ENCODE peak calls at places on chromosomes 3 and 15, in seven cellular contexts. One of them, this sample, is unnamed.

GRCh38 chr3:157128771-157129671 is 30.9 kb downstream of the CCNL1 start:
- DNase-seq in NCI-H774: no peak
- DNase-seq in stimulated activated CD4-positive, alpha-beta T cell treated with anti-CD3 and anti-CD28 coated beads, Interleukin-15, amount 100 ng/mL, for 1 hour: peak
- DNase-seq in activated naive CD4-positive, alpha-beta T cell treated with anti-CD3 and anti-CD28 coated beads, Interleukin-2, amount 50 U/mL, for 16 hours: no peak
- DNase-seq in SK-N-SH: no peak
- DNase-seq in A172: peak
- DNase-seq in hypothalamus: no peak
- DNase-seq in this sample: no peak

GRCh38 chr15:93027413-93027812 is 61.6 kb downstream of the RGMA start:
- DNase-seq in activated naive CD4-positive, alpha-beta T cell treated with anti-CD3 and anti-CD28 coated beads, Interleukin-2, amount 50 U/mL, for 16 hours: no peak
- DNase-seq in hypothalamus: no peak
- DNase-seq in A172: no peak
- DNase-seq in NCI-H774: no peak
- DNase-seq in stimulated activated CD4-positive, alpha-beta T cell treated with anti-CD3 and anti-CD28 coated beads, Interleukin-15, amount 100 ng/mL, for 1 hour: no peak
- DNase-seq in SK-N-SH: no peak
- DNase-seq in this sample: no peak

GRCh38 chr15:71600237-71600636 is 210.1 kb upstream of the NR2E3 start:
- DNase-seq in hypothalamus: no peak
- DNase-seq in A172: no peak
- DNase-seq in activated naive CD4-positive, alpha-beta T cell treated with anti-CD3 and anti-CD28 coated beads, Interleukin-2, amount 50 U/mL, for 16 hours: no peak
- DNase-seq in stimulated activated CD4-positive, alpha-beta T cell treated with anti-CD3 and anti-CD28 coated beads, Interleukin-15, amount 100 ng/mL, for 1 hour: no peak
- DNase-seq in NCI-H774: no peak
- DNase-seq in SK-N-SH: no peak
- DNase-seq in this sample: no peak

GRCh38 chr3:14425574-14426304 is 23.3 kb downstream of the SLC6A6 start:
- DNase-seq in NCI-H774: no peak
- DNase-seq in stimulated activated CD4-positive, alpha-beta T cell treated with anti-CD3 and anti-CD28 coated beads, Interleukin-15, amount 100 ng/mL, for 1 hour: no peak
- DNase-seq in A172: no peak
- DNase-seq in activated naive CD4-positive, alpha-beta T cell treated with anti-CD3 and anti-CD28 coated beads, Interleukin-2, amount 50 U/mL, for 16 hours: no peak
- DNase-seq in SK-N-SH: no peak
- DNase-seq in hypothalamus: no peak
- DNase-seq in this sample: no peak

GRCh38 chr15:82655606-82656005 is 8.4 kb upstream of the CPEB1 start:
- DNase-seq in NCI-H774: no peak
- DNase-seq in stimulated activated CD4-positive, alpha-beta T cell treated with anti-CD3 and anti-CD28 coated beads, Interleukin-15, amount 100 ng/mL, for 1 hour: no peak
- DNase-seq in SK-N-SH: no peak
- DNase-seq in A172: no peak
- DNase-seq in hypothalamus: no peak
- DNase-seq in activated naive CD4-positive, alpha-beta T cell treated with anti-CD3 and anti-CD28 coated beads, Interleukin-2, amount 50 U/mL, for 16 hours: no peak
- DNase-seq in this sample: no peak

GRCh38 chr3:44954962-44955361 is 21.0 kb downstream of the ZDHHC3 start:
- DNase-seq in SK-N-SH: no peak
- DNase-seq in A172: peak
- DNase-seq in NCI-H774: no peak
- DNase-seq in hypothalamus: no peak
- DNase-seq in stimulated activated CD4-positive, alpha-beta T cell treated with anti-CD3 and anti-CD28 coated beads, Interleukin-15, amount 100 ng/mL, for 1 hour: no peak
- DNase-seq in activated naive CD4-positive, alpha-beta T cell treated with anti-CD3 and anti-CD28 coated beads, Interleukin-2, amount 50 U/mL, for 16 hours: no peak
- DNase-seq in this sample: no peak

GRCh38 chr3:139797724-139798343 is 120.1 kb upstream of the NMNAT3 start:
- DNase-seq in activated naive CD4-positive, alpha-beta T cell treated with anti-CD3 and anti-CD28 coated beads, Interleukin-2, amount 50 U/mL, for 16 hours: no peak
- DNase-seq in SK-N-SH: no peak
- DNase-seq in A172: peak
- DNase-seq in NCI-H774: no peak
- DNase-seq in stimulated activated CD4-positive, alpha-beta T cell treated with anti-CD3 and anti-CD28 coated beads, Interleukin-15, amount 100 ng/mL, for 1 hour: no peak
- DNase-seq in hypothalamus: no peak
- DNase-seq in this sample: peak

GRCh38 chr15:36810656-36811449 is 231.4 kb downstream of the CDIN1 start:
- DNase-seq in stimulated activated CD4-positive, alpha-beta T cell treated with anti-CD3 and anti-CD28 coated beads, Interleukin-15, amount 100 ng/mL, for 1 hour: no peak
- DNase-seq in A172: no peak
- DNase-seq in NCI-H774: no peak
- DNase-seq in SK-N-SH: no peak
- DNase-seq in activated naive CD4-positive, alpha-beta T cell treated with anti-CD3 and anti-CD28 coated beads, Interleukin-2, amount 50 U/mL, for 16 hours: no peak
- DNase-seq in hypothalamus: no peak
- DNase-seq in this sample: peak

GRCh38 chr3:37571269-37571668 is 290.4 kb upstream of the CTDSPL start:
- DNase-seq in NCI-H774: no peak
- DNase-seq in activated naive CD4-positive, alpha-beta T cell treated with anti-CD3 and anti-CD28 coated beads, Interleukin-2, amount 50 U/mL, for 16 hours: no peak
- DNase-seq in stimulated activated CD4-positive, alpha-beta T cell treated with anti-CD3 and anti-CD28 coated beads, Interleukin-15, amount 100 ng/mL, for 1 hour: no peak
- DNase-seq in SK-N-SH: no peak
- DNase-seq in hypothalamus: no peak
- DNase-seq in A172: no peak
- DNase-seq in this sample: no peak

GRCh38 chr3:170802164-170803151 is 67.5 kb downstream of the RPL22L1 start:
- DNase-seq in hypothalamus: no peak
- DNase-seq in stimulated activated CD4-positive, alpha-beta T cell treated with anti-CD3 and anti-CD28 coated beads, Interleukin-15, amount 100 ng/mL, for 1 hour: no peak
- DNase-seq in NCI-H774: no peak
- DNase-seq in A172: peak
- DNase-seq in SK-N-SH: no peak
- DNase-seq in activated naive CD4-positive, alpha-beta T cell treated with anti-CD3 and anti-CD28 coated beads, Interleukin-2, amount 50 U/mL, for 16 hours: no peak
- DNase-seq in this sample: no peak

GRCh38 chr3:35088943-35089342 is 550.4 kb upstream of the ARPP21 start:
- DNase-seq in A172: no peak
- DNase-seq in stimulated activated CD4-positive, alpha-beta T cell treated with anti-CD3 and anti-CD28 coated beads, Interleukin-15, amount 100 ng/mL, for 1 hour: no peak
- DNase-seq in activated naive CD4-positive, alpha-beta T cell treated with anti-CD3 and anti-CD28 coated beads, Interleukin-2, amount 50 U/mL, for 16 hours: no peak
- DNase-seq in hypothalamus: no peak
- DNase-seq in SK-N-SH: no peak
- DNase-seq in NCI-H774: no peak
- DNase-seq in this sample: no peak

GRCh38 chr15:78061963-78062427 is 15.5 kb downstream of the TBC1D2B start:
- DNase-seq in NCI-H774: no peak
- DNase-seq in activated naive CD4-positive, alpha-beta T cell treated with anti-CD3 and anti-CD28 coated beads, Interleukin-2, amount 50 U/mL, for 16 hours: peak
- DNase-seq in hypothalamus: no peak
- DNase-seq in stimulated activated CD4-positive, alpha-beta T cell treated with anti-CD3 and anti-CD28 coated beads, Interleukin-15, amount 100 ng/mL, for 1 hour: no peak
- DNase-seq in A172: no peak
- DNase-seq in SK-N-SH: no peak
- DNase-seq in this sample: no peak

GRCh38 chr3:43512749-43513404 is 108.9 kb downstream of the ANO10 start:
- DNase-seq in A172: peak
- DNase-seq in hypothalamus: no peak
- DNase-seq in SK-N-SH: no peak
- DNase-seq in activated naive CD4-positive, alpha-beta T cell treated with anti-CD3 and anti-CD28 coated beads, Interleukin-2, amount 50 U/mL, for 16 hours: no peak
- DNase-seq in NCI-H774: no peak
- DNase-seq in stimulated activated CD4-positive, alpha-beta T cell treated with anti-CD3 and anti-CD28 coated beads, Interleukin-15, amount 100 ng/mL, for 1 hour: no peak
- DNase-seq in this sample: no peak

GRCh38 chr3:98172621-98173020 is 6.1 kb downstream of the OR5H15 start:
- DNase-seq in A172: peak
- DNase-seq in activated naive CD4-positive, alpha-beta T cell treated with anti-CD3 and anti-CD28 coated beads, Interleukin-2, amount 50 U/mL, for 16 hours: no peak
- DNase-seq in hypothalamus: no peak
- DNase-seq in SK-N-SH: no peak
- DNase-seq in NCI-H774: no peak
- DNase-seq in stimulated activated CD4-positive, alpha-beta T cell treated with anti-CD3 and anti-CD28 coated beads, Interleukin-15, amount 100 ng/mL, for 1 hour: no peak
- DNase-seq in this sample: no peak

GRCh38 chr3:147409143-147410121 is at the start of gene ZIC1:
- DNase-seq in A172: peak
- DNase-seq in hypothalamus: no peak
- DNase-seq in NCI-H774: no peak
- DNase-seq in activated naive CD4-positive, alpha-beta T cell treated with anti-CD3 and anti-CD28 coated beads, Interleukin-2, amount 50 U/mL, for 16 hours: no peak
- DNase-seq in SK-N-SH: peak
- DNase-seq in stimulated activated CD4-positive, alpha-beta T cell treated with anti-CD3 and anti-CD28 coated beads, Interleukin-15, amount 100 ng/mL, for 1 hour: no peak
- DNase-seq in this sample: peak

GRCh38 chr15:56038015-56038414 is 44.6 kb upstream of the NEDD4 start:
- DNase-seq in stimulated activated CD4-positive, alpha-beta T cell treated with anti-CD3 and anti-CD28 coated beads, Interleukin-15, amount 100 ng/mL, for 1 hour: no peak
- DNase-seq in A172: peak
- DNase-seq in NCI-H774: no peak
- DNase-seq in activated naive CD4-positive, alpha-beta T cell treated with anti-CD3 and anti-CD28 coated beads, Interleukin-2, amount 50 U/mL, for 16 hours: peak
- DNase-seq in SK-N-SH: no peak
- DNase-seq in hypothalamus: no peak
- DNase-seq in this sample: no peak

GRCh38 chr15:76945494-76945893 is 13.9 kb downstream of the RCN2 start:
- DNase-seq in NCI-H774: no peak
- DNase-seq in stimulated activated CD4-positive, alpha-beta T cell treated with anti-CD3 and anti-CD28 coated beads, Interleukin-15, amount 100 ng/mL, for 1 hour: no peak
- DNase-seq in hypothalamus: no peak
- DNase-seq in SK-N-SH: no peak
- DNase-seq in A172: no peak
- DNase-seq in activated naive CD4-positive, alpha-beta T cell treated with anti-CD3 and anti-CD28 coated beads, Interleukin-2, amount 50 U/mL, for 16 hours: no peak
- DNase-seq in this sample: no peak

GRCh38 chr3:188546835-188547670 is 393.1 kb downstream of the LPP start:
- DNase-seq in stimulated activated CD4-positive, alpha-beta T cell treated with anti-CD3 and anti-CD28 coated beads, Interleukin-15, amount 100 ng/mL, for 1 hour: no peak
- DNase-seq in hypothalamus: no peak
- DNase-seq in NCI-H774: no peak
- DNase-seq in activated naive CD4-positive, alpha-beta T cell treated with anti-CD3 and anti-CD28 coated beads, Interleukin-2, amount 50 U/mL, for 16 hours: no peak
- DNase-seq in A172: peak
- DNase-seq in SK-N-SH: no peak
- DNase-seq in this sample: no peak

GRCh38 chr15:36358094-36358961 is 221.1 kb upstream of the CDIN1 start:
- DNase-seq in hypothalamus: no peak
- DNase-seq in NCI-H774: no peak
- DNase-seq in A172: peak
- DNase-seq in SK-N-SH: no peak
- DNase-seq in stimulated activated CD4-positive, alpha-beta T cell treated with anti-CD3 and anti-CD28 coated beads, Interleukin-15, amount 100 ng/mL, for 1 hour: no peak
- DNase-seq in activated naive CD4-positive, alpha-beta T cell treated with anti-CD3 and anti-CD28 coated beads, Interleukin-2, amount 50 U/mL, for 16 hours: no peak
- DNase-seq in this sample: no peak

GRCh38 chr3:47780727-47781325 is 867 bp downstream of the SMARCC1 start:
- DNase-seq in stimulated activated CD4-positive, alpha-beta T cell treated with anti-CD3 and anti-CD28 coated beads, Interleukin-15, amount 100 ng/mL, for 1 hour: no peak
- DNase-seq in SK-N-SH: peak
- DNase-seq in hypothalamus: no peak
- DNase-seq in NCI-H774: peak
- DNase-seq in A172: peak
- DNase-seq in activated naive CD4-positive, alpha-beta T cell treated with anti-CD3 and anti-CD28 coated beads, Interleukin-2, amount 50 U/mL, for 16 hours: no peak
- DNase-seq in this sample: no peak

GRCh38 chr15:40793216-40793989 is 13.5 kb upstream of the ZFYVE19 start:
- DNase-seq in A172: peak
- DNase-seq in hypothalamus: no peak
- DNase-seq in NCI-H774: peak
- DNase-seq in activated naive CD4-positive, alpha-beta T cell treated with anti-CD3 and anti-CD28 coated beads, Interleukin-2, amount 50 U/mL, for 16 hours: no peak
- DNase-seq in stimulated activated CD4-positive, alpha-beta T cell treated with anti-CD3 and anti-CD28 coated beads, Interleukin-15, amount 100 ng/mL, for 1 hour: no peak
- DNase-seq in SK-N-SH: no peak
- DNase-seq in this sample: no peak

GRCh38 chr15:32889189-32889588 is 171.4 kb downstream of the GREM1 start:
- DNase-seq in NCI-H774: no peak
- DNase-seq in SK-N-SH: no peak
- DNase-seq in stimulated activated CD4-positive, alpha-beta T cell treated with anti-CD3 and anti-CD28 coated beads, Interleukin-15, amount 100 ng/mL, for 1 hour: no peak
- DNase-seq in hypothalamus: no peak
- DNase-seq in activated naive CD4-positive, alpha-beta T cell treated with anti-CD3 and anti-CD28 coated beads, Interleukin-2, amount 50 U/mL, for 16 hours: no peak
- DNase-seq in A172: no peak
- DNase-seq in this sample: no peak

GRCh38 chr3:55426486-55426885 is 60.6 kb downstream of the WNT5A start:
- DNase-seq in A172: no peak
- DNase-seq in NCI-H774: no peak
- DNase-seq in SK-N-SH: no peak
- DNase-seq in activated naive CD4-positive, alpha-beta T cell treated with anti-CD3 and anti-CD28 coated beads, Interleukin-2, amount 50 U/mL, for 16 hours: no peak
- DNase-seq in hypothalamus: no peak
- DNase-seq in stimulated activated CD4-positive, alpha-beta T cell treated with anti-CD3 and anti-CD28 coated beads, Interleukin-15, amount 100 ng/mL, for 1 hour: no peak
- DNase-seq in this sample: no peak

GRCh38 chr3:150581174-150581573 is 21.9 kb upstream of the SELENOT start:
- DNase-seq in SK-N-SH: no peak
- DNase-seq in A172: no peak
- DNase-seq in NCI-H774: no peak
- DNase-seq in activated naive CD4-positive, alpha-beta T cell treated with anti-CD3 and anti-CD28 coated beads, Interleukin-2, amount 50 U/mL, for 16 hours: no peak
- DNase-seq in stimulated activated CD4-positive, alpha-beta T cell treated with anti-CD3 and anti-CD28 coated beads, Interleukin-15, amount 100 ng/mL, for 1 hour: no peak
- DNase-seq in hypothalamus: no peak
- DNase-seq in this sample: no peak

GRCh38 chr15:58547628-58548307 is 116.0 kb downstream of the LIPC start:
- DNase-seq in activated naive CD4-positive, alpha-beta T cell treated with anti-CD3 and anti-CD28 coated beads, Interleukin-2, amount 50 U/mL, for 16 hours: no peak
- DNase-seq in NCI-H774: no peak
- DNase-seq in SK-N-SH: no peak
- DNase-seq in A172: peak
- DNase-seq in stimulated activated CD4-positive, alpha-beta T cell treated with anti-CD3 and anti-CD28 coated beads, Interleukin-15, amount 100 ng/mL, for 1 hour: no peak
- DNase-seq in hypothalamus: no peak
- DNase-seq in this sample: no peak

GRCh38 chr3:9915252-9916141 is 1.4 kb upstream of the IL17RC start:
- DNase-seq in NCI-H774: peak
- DNase-seq in A172: peak
- DNase-seq in SK-N-SH: peak
- DNase-seq in hypothalamus: peak
- DNase-seq in stimulated activated CD4-positive, alpha-beta T cell treated with anti-CD3 and anti-CD28 coated beads, Interleukin-15, amount 100 ng/mL, for 1 hour: no peak
- DNase-seq in activated naive CD4-positive, alpha-beta T cell treated with anti-CD3 and anti-CD28 coated beads, Interleukin-2, amount 50 U/mL, for 16 hours: peak
- DNase-seq in this sample: peak

GRCh38 chr3:11391172-11391879 is 119.1 kb downstream of the ATG7 start:
- DNase-seq in hypothalamus: no peak
- DNase-seq in SK-N-SH: no peak
- DNase-seq in A172: peak
- DNase-seq in activated naive CD4-positive, alpha-beta T cell treated with anti-CD3 and anti-CD28 coated beads, Interleukin-2, amount 50 U/mL, for 16 hours: no peak
- DNase-seq in NCI-H774: no peak
- DNase-seq in stimulated activated CD4-positive, alpha-beta T cell treated with anti-CD3 and anti-CD28 coated beads, Interleukin-15, amount 100 ng/mL, for 1 hour: no peak
- DNase-seq in this sample: no peak

GRCh38 chr3:101193957-101194356 is 126.4 kb downstream of the IMPG2 start:
- DNase-seq in hypothalamus: no peak
- DNase-seq in stimulated activated CD4-positive, alpha-beta T cell treated with anti-CD3 and anti-CD28 coated beads, Interleukin-15, amount 100 ng/mL, for 1 hour: no peak
- DNase-seq in SK-N-SH: no peak
- DNase-seq in activated naive CD4-positive, alpha-beta T cell treated with anti-CD3 and anti-CD28 coated beads, Interleukin-2, amount 50 U/mL, for 16 hours: no peak
- DNase-seq in A172: peak
- DNase-seq in NCI-H774: no peak
- DNase-seq in this sample: no peak

GRCh38 chr3:51684971-51685751 is 14.1 kb downstream of the TEX264 start:
- DNase-seq in hypothalamus: no peak
- DNase-seq in stimulated activated CD4-positive, alpha-beta T cell treated with anti-CD3 and anti-CD28 coated beads, Interleukin-15, amount 100 ng/mL, for 1 hour: no peak
- DNase-seq in A172: no peak
- DNase-seq in activated naive CD4-positive, alpha-beta T cell treated with anti-CD3 and anti-CD28 coated beads, Interleukin-2, amount 50 U/mL, for 16 hours: no peak
- DNase-seq in SK-N-SH: no peak
- DNase-seq in NCI-H774: no peak
- DNase-seq in this sample: no peak

GRCh38 chr15:48424076-48424475 is 92.8 kb downstream of the DUT start:
- DNase-seq in NCI-H774: no peak
- DNase-seq in activated naive CD4-positive, alpha-beta T cell treated with anti-CD3 and anti-CD28 coated beads, Interleukin-2, amount 50 U/mL, for 16 hours: no peak
- DNase-seq in stimulated activated CD4-positive, alpha-beta T cell treated with anti-CD3 and anti-CD28 coated beads, Interleukin-15, amount 100 ng/mL, for 1 hour: no peak
- DNase-seq in hypothalamus: no peak
- DNase-seq in A172: no peak
- DNase-seq in SK-N-SH: no peak
- DNase-seq in this sample: no peak

GRCh38 chr3:21697707-21698106 is 53.3 kb downstream of the ZNF385D start:
- DNase-seq in hypothalamus: no peak
- DNase-seq in NCI-H774: no peak
- DNase-seq in SK-N-SH: no peak
- DNase-seq in A172: no peak
- DNase-seq in activated naive CD4-positive, alpha-beta T cell treated with anti-CD3 and anti-CD28 coated beads, Interleukin-2, amount 50 U/mL, for 16 hours: no peak
- DNase-seq in stimulated activated CD4-positive, alpha-beta T cell treated with anti-CD3 and anti-CD28 coated beads, Interleukin-15, amount 100 ng/mL, for 1 hour: no peak
- DNase-seq in this sample: no peak

GRCh38 chr3:111236833-111237713 is 165.5 kb downstream of the NECTIN3 start:
- DNase-seq in activated naive CD4-positive, alpha-beta T cell treated with anti-CD3 and anti-CD28 coated beads, Interleukin-2, amount 50 U/mL, for 16 hours: no peak
- DNase-seq in stimulated activated CD4-positive, alpha-beta T cell treated with anti-CD3 and anti-CD28 coated beads, Interleukin-15, amount 100 ng/mL, for 1 hour: no peak
- DNase-seq in hypothalamus: no peak
- DNase-seq in SK-N-SH: peak
- DNase-seq in NCI-H774: no peak
- DNase-seq in A172: peak
- DNase-seq in this sample: no peak

GRCh38 chr3:113551821-113552220 is 19.5 kb downstream of the SIDT1 start:
- DNase-seq in hypothalamus: no peak
- DNase-seq in SK-N-SH: no peak
- DNase-seq in NCI-H774: no peak
- DNase-seq in activated naive CD4-positive, alpha-beta T cell treated with anti-CD3 and anti-CD28 coated beads, Interleukin-2, amount 50 U/mL, for 16 hours: no peak
- DNase-seq in A172: no peak
- DNase-seq in stimulated activated CD4-positive, alpha-beta T cell treated with anti-CD3 and anti-CD28 coated beads, Interleukin-15, amount 100 ng/mL, for 1 hour: no peak
- DNase-seq in this sample: no peak

GRCh38 chr3:64888165-64888564 is 200.4 kb upstream of the ADAMTS9 start:
- DNase-seq in NCI-H774: no peak
- DNase-seq in A172: no peak
- DNase-seq in stimulated activated CD4-positive, alpha-beta T cell treated with anti-CD3 and anti-CD28 coated beads, Interleukin-15, amount 100 ng/mL, for 1 hour: no peak
- DNase-seq in activated naive CD4-positive, alpha-beta T cell treated with anti-CD3 and anti-CD28 coated beads, Interleukin-2, amount 50 U/mL, for 16 hours: no peak
- DNase-seq in hypothalamus: no peak
- DNase-seq in SK-N-SH: no peak
- DNase-seq in this sample: no peak

GRCh38 chr3:50317303-50317702 is 5.2 kb downstream of the HYAL2 start:
- DNase-seq in stimulated activated CD4-positive, alpha-beta T cell treated with anti-CD3 and anti-CD28 coated beads, Interleukin-15, amount 100 ng/mL, for 1 hour: no peak
- DNase-seq in hypothalamus: no peak
- DNase-seq in activated naive CD4-positive, alpha-beta T cell treated with anti-CD3 and anti-CD28 coated beads, Interleukin-2, amount 50 U/mL, for 16 hours: no peak
- DNase-seq in NCI-H774: no peak
- DNase-seq in A172: peak
- DNase-seq in SK-N-SH: no peak
- DNase-seq in this sample: no peak

GRCh38 chr3:8937064-8938020 is 25.9 kb downstream of the RAD18 start:
- DNase-seq in A172: peak
- DNase-seq in NCI-H774: no peak
- DNase-seq in activated naive CD4-positive, alpha-beta T cell treated with anti-CD3 and anti-CD28 coated beads, Interleukin-2, amount 50 U/mL, for 16 hours: no peak
- DNase-seq in stimulated activated CD4-positive, alpha-beta T cell treated with anti-CD3 and anti-CD28 coated beads, Interleukin-15, amount 100 ng/mL, for 1 hour: no peak
- DNase-seq in hypothalamus: no peak
- DNase-seq in SK-N-SH: no peak
- DNase-seq in this sample: no peak

GRCh38 chr3:158100681-158101080 is 5.5 kb downstream of the SHOX2 start:
- DNase-seq in hypothalamus: no peak
- DNase-seq in stimulated activated CD4-positive, alpha-beta T cell treated with anti-CD3 and anti-CD28 coated beads, Interleukin-15, amount 100 ng/mL, for 1 hour: no peak
- DNase-seq in A172: no peak
- DNase-seq in NCI-H774: no peak
- DNase-seq in activated naive CD4-positive, alpha-beta T cell treated with anti-CD3 and anti-CD28 coated beads, Interleukin-2, amount 50 U/mL, for 16 hours: no peak
- DNase-seq in SK-N-SH: no peak
- DNase-seq in this sample: no peak